ENCODE peak calls at places on chromosomes 6 and 20, in ten cellular contexts. K is cardiac muscle cell; S is coronary artery; T is Daoy; U is head of caudate nucleus; G is NCI-H1436 treated with DMSO at 0.1 percent for 48 hours; C is activated T-cell treated with anti-CD3 and anti-CD28 coated beads, Interleukin-2, amount 50 U/mL, for 72 hours; J is tibial nerve; P is M059J; D is suprapubic skin. Y is an unnamed sample.
A peak's percentile ranks its signal among the peaks of the same experiment; 100 is the strongest.

GRCh38 chr6:2630362-2630761 is 120.4 kb downstream of the MYLK4 start:
- DNase-seq in K (no peak), S (peak; percentile 82), T (peak; percentile 95), U (no peak), G (no peak), C (no peak), J (no peak), P (peak; percentile 99), D (no peak), Y (no peak)

GRCh38 chr6:21527731-21528130 is 65.8 kb upstream of the SOX4 start:
- DNase-seq in K (no peak), S (no peak), T (no peak), U (no peak), G (no peak), C (no peak), J (no peak), P (no peak), D (no peak), Y (no peak)

GRCh38 chr20:48787861-48788375 is 39.9 kb downstream of the PREX1 start:
- DNase-seq in K (no peak), S (no peak), T (peak; percentile 48), U (no peak), G (no peak), C (peak; percentile 39), J (no peak), P (peak; percentile 70), D (no peak), Y (no peak)

GRCh38 chr20:40961176-40961575 is 67.4 kb upstream of the TOP1 start:
- DNase-seq in K (no peak), S (peak; percentile 62), T (no peak), U (no peak), G (no peak), C (no peak), J (no peak), P (no peak), D (no peak), Y (peak; percentile 39)

GRCh38 chr6:4910060-4910746 is 93.6 kb downstream of the RPP40 start:
- DNase-seq in K (no peak), S (no peak), T (no peak), U (no peak), G (no peak), C (no peak), J (no peak), P (peak; percentile 42), D (no peak), Y (no peak)

GRCh38 chr6:110938176-110938575 is 20.3 kb upstream of the GTF3C6 start:
- DNase-seq in K (no peak), S (no peak), T (peak; percentile 25), U (no peak), G (no peak), C (no peak), J (no peak), P (peak; percentile 77), D (no peak), Y (no peak)

GRCh38 chr6:130778946-130779657 is 48.1 kb upstream of the SMLR1 start:
- DNase-seq in K (no peak), S (no peak), T (peak; percentile 22), U (no peak), G (no peak), C (no peak), J (no peak), P (peak; percentile 81), D (no peak), Y (no peak)

GRCh38 chr20:57678340-57678739 is 31.5 kb downstream of the PMEPA1 start:
- DNase-seq in K (no peak), S (no peak), T (no peak), U (no peak), G (no peak), C (no peak), J (no peak), P (no peak), D (no peak), Y (no peak)

GRCh38 chr6:74654296-74654695 is 551.6 kb downstream of the COL12A1 start:
- DNase-seq in K (no peak), S (no peak), T (no peak), U (no peak), G (no peak), C (no peak), J (no peak), P (peak; percentile 15), D (no peak), Y (no peak)

GRCh38 chr20:42530855-42531674 is 658.6 kb downstream of the PTPRT start:
- DNase-seq in K (peak; percentile 36), S (no peak), T (no peak), U (peak; percentile 17), G (no peak), C (no peak), J (no peak), P (peak; percentile 29), D (no peak), Y (no peak)

GRCh38 chr6:52420668-52421358 is 671 bp downstream of the EFHC1 start:
- DNase-seq in K (peak; percentile 41), S (no peak), T (peak; percentile 81), U (peak; percentile 39), G (no peak), C (no peak), J (no peak), P (peak; percentile 85), D (no peak), Y (no peak)

GRCh38 chr6:147218797-147219196 is 14.6 kb downstream of the STXBP5 start:
- DNase-seq in K (no peak), S (no peak), T (no peak), U (no peak), G (no peak), C (no peak), J (no peak), P (no peak), D (no peak), Y (no peak)

GRCh38 chr6:54238407-54238806 is 69.8 kb upstream of the TINAG start:
- DNase-seq in K (peak; percentile 23), S (no peak), T (no peak), U (no peak), G (no peak), C (no peak), J (no peak), P (peak; percentile 7), D (no peak), Y (no peak)

Y was measured in type B pancreatic cell.